ENCODE peak calls at places on chromosomes 12 and 14, in nine cellular contexts. One of them, this sample, is unnamed.

GRCh38 chr12:43992856-43993255 is 157.0 kb downstream of the TMEM117 start:
- DNase-seq in neural crest cell: no peak
- DNase-seq in T-helper 1 cell: no peak
- DNase-seq in CD8-positive, alpha-beta T cell: no peak
- DNase-seq in activated T-helper 1 cell treated with anti-CD3 and anti-CD28 coated beads, Interleukin-2, amount 50 U/mL, for 16 hours: no peak
- DNase-seq in activated CD4-positive, alpha-beta T cell treated with anti-CD3 and anti-CD28 coated beads, Interleukin-2, amount 50 U/mL, for 1 hour: no peak
- DNase-seq in A549: no peak
- DNase-seq in RWPE2: no peak
- DNase-seq in stimulated activated CD8-positive, alpha-beta memory T cell treated with anti-CD3 and anti-CD28 coated beads, Interleukin-15, amount 100 ng/mL, for 1 hour: no peak
- DNase-seq in this sample: no peak

GRCh38 chr14:61653507-61653906 is 41.8 kb upstream of the HIF1A start:
- DNase-seq in stimulated activated CD8-positive, alpha-beta memory T cell treated with anti-CD3 and anti-CD28 coated beads, Interleukin-15, amount 100 ng/mL, for 1 hour: no peak
- DNase-seq in activated T-helper 1 cell treated with anti-CD3 and anti-CD28 coated beads, Interleukin-2, amount 50 U/mL, for 16 hours: no peak
- DNase-seq in CD8-positive, alpha-beta T cell: no peak
- DNase-seq in T-helper 1 cell: no peak
- DNase-seq in activated CD4-positive, alpha-beta T cell treated with anti-CD3 and anti-CD28 coated beads, Interleukin-2, amount 50 U/mL, for 1 hour: no peak
- DNase-seq in neural crest cell: no peak
- DNase-seq in A549: peak; percentile 21
- DNase-seq in RWPE2: peak; percentile 85
- DNase-seq in this sample: no peak

GRCh38 chr12:88393017-88393767 is 187.1 kb downstream of the KITLG start:
- DNase-seq in CD8-positive, alpha-beta T cell: no peak
- DNase-seq in neural crest cell: no peak
- DNase-seq in stimulated activated CD8-positive, alpha-beta memory T cell treated with anti-CD3 and anti-CD28 coated beads, Interleukin-15, amount 100 ng/mL, for 1 hour: no peak
- DNase-seq in activated T-helper 1 cell treated with anti-CD3 and anti-CD28 coated beads, Interleukin-2, amount 50 U/mL, for 16 hours: no peak
- DNase-seq in T-helper 1 cell: no peak
- DNase-seq in activated CD4-positive, alpha-beta T cell treated with anti-CD3 and anti-CD28 coated beads, Interleukin-2, amount 50 U/mL, for 1 hour: no peak
- DNase-seq in A549: peak; percentile 53
- DNase-seq in RWPE2: no peak
- DNase-seq in this sample: no peak

GRCh38 chr14:70397746-70398145 is 19.1 kb downstream of the SYNJ2BP start:
- DNase-seq in RWPE2: no peak
- DNase-seq in activated T-helper 1 cell treated with anti-CD3 and anti-CD28 coated beads, Interleukin-2, amount 50 U/mL, for 16 hours: no peak
- DNase-seq in T-helper 1 cell: no peak
- DNase-seq in neural crest cell: no peak
- DNase-seq in A549: no peak
- DNase-seq in activated CD4-positive, alpha-beta T cell treated with anti-CD3 and anti-CD28 coated beads, Interleukin-2, amount 50 U/mL, for 1 hour: no peak
- DNase-seq in stimulated activated CD8-positive, alpha-beta memory T cell treated with anti-CD3 and anti-CD28 coated beads, Interleukin-15, amount 100 ng/mL, for 1 hour: no peak
- DNase-seq in CD8-positive, alpha-beta T cell: no peak
- DNase-seq in this sample: no peak

GRCh38 chr12:66119229-66119869 is 11.2 kb downstream of the LLPH start:
- DNase-seq in A549: no peak
- DNase-seq in CD8-positive, alpha-beta T cell: no peak
- DNase-seq in activated T-helper 1 cell treated with anti-CD3 and anti-CD28 coated beads, Interleukin-2, amount 50 U/mL, for 16 hours: no peak
- DNase-seq in neural crest cell: no peak
- DNase-seq in stimulated activated CD8-positive, alpha-beta memory T cell treated with anti-CD3 and anti-CD28 coated beads, Interleukin-15, amount 100 ng/mL, for 1 hour: no peak
- DNase-seq in RWPE2: no peak
- DNase-seq in T-helper 1 cell: no peak
- DNase-seq in activated CD4-positive, alpha-beta T cell treated with anti-CD3 and anti-CD28 coated beads, Interleukin-2, amount 50 U/mL, for 1 hour: no peak
- DNase-seq in this sample: no peak

GRCh38 chr12:76698966-76699365 is 64.9 kb upstream of the ZDHHC17 start:
- DNase-seq in RWPE2: no peak
- DNase-seq in A549: no peak
- DNase-seq in T-helper 1 cell: no peak
- DNase-seq in activated CD4-positive, alpha-beta T cell treated with anti-CD3 and anti-CD28 coated beads, Interleukin-2, amount 50 U/mL, for 1 hour: no peak
- DNase-seq in CD8-positive, alpha-beta T cell: no peak
- DNase-seq in stimulated activated CD8-positive, alpha-beta memory T cell treated with anti-CD3 and anti-CD28 coated beads, Interleukin-15, amount 100 ng/mL, for 1 hour: no peak
- DNase-seq in activated T-helper 1 cell treated with anti-CD3 and anti-CD28 coated beads, Interleukin-2, amount 50 U/mL, for 16 hours: no peak
- DNase-seq in neural crest cell: no peak
- DNase-seq in this sample: no peak

GRCh38 chr12:87317302-87317701 is 711.9 kb downstream of the C12orf50 start:
- DNase-seq in A549: no peak
- DNase-seq in activated T-helper 1 cell treated with anti-CD3 and anti-CD28 coated beads, Interleukin-2, amount 50 U/mL, for 16 hours: no peak
- DNase-seq in T-helper 1 cell: no peak
- DNase-seq in stimulated activated CD8-positive, alpha-beta memory T cell treated with anti-CD3 and anti-CD28 coated beads, Interleukin-15, amount 100 ng/mL, for 1 hour: no peak
- DNase-seq in activated CD4-positive, alpha-beta T cell treated with anti-CD3 and anti-CD28 coated beads, Interleukin-2, amount 50 U/mL, for 1 hour: no peak
- DNase-seq in RWPE2: no peak
- DNase-seq in CD8-positive, alpha-beta T cell: no peak
- DNase-seq in neural crest cell: no peak
- DNase-seq in this sample: no peak

GRCh38 chr12:120412421-120412820 is 25.5 kb upstream of the COX6A1 start:
- DNase-seq in activated CD4-positive, alpha-beta T cell treated with anti-CD3 and anti-CD28 coated beads, Interleukin-2, amount 50 U/mL, for 1 hour: no peak
- DNase-seq in A549: no peak
- DNase-seq in CD8-positive, alpha-beta T cell: no peak
- DNase-seq in activated T-helper 1 cell treated with anti-CD3 and anti-CD28 coated beads, Interleukin-2, amount 50 U/mL, for 16 hours: no peak
- DNase-seq in RWPE2: no peak
- DNase-seq in neural crest cell: no peak
- DNase-seq in T-helper 1 cell: no peak
- DNase-seq in stimulated activated CD8-positive, alpha-beta memory T cell treated with anti-CD3 and anti-CD28 coated beads, Interleukin-15, amount 100 ng/mL, for 1 hour: no peak
- DNase-seq in this sample: no peak

GRCh38 chr14:68208726-68209125 is 389.1 kb downstream of the RAD51B start:
- DNase-seq in activated CD4-positive, alpha-beta T cell treated with anti-CD3 and anti-CD28 coated beads, Interleukin-2, amount 50 U/mL, for 1 hour: no peak
- DNase-seq in RWPE2: no peak
- DNase-seq in T-helper 1 cell: no peak
- DNase-seq in activated T-helper 1 cell treated with anti-CD3 and anti-CD28 coated beads, Interleukin-2, amount 50 U/mL, for 16 hours: no peak
- DNase-seq in stimulated activated CD8-positive, alpha-beta memory T cell treated with anti-CD3 and anti-CD28 coated beads, Interleukin-15, amount 100 ng/mL, for 1 hour: no peak
- DNase-seq in neural crest cell: no peak
- DNase-seq in A549: no peak
- DNase-seq in CD8-positive, alpha-beta T cell: no peak
- DNase-seq in this sample: no peak

GRCh38 chr12:1591543-1591942 is 2.8 kb downstream of the FBXL14 start:
- DNase-seq in CD8-positive, alpha-beta T cell: no peak
- DNase-seq in stimulated activated CD8-positive, alpha-beta memory T cell treated with anti-CD3 and anti-CD28 coated beads, Interleukin-15, amount 100 ng/mL, for 1 hour: no peak
- DNase-seq in RWPE2: no peak
- DNase-seq in A549: no peak
- DNase-seq in T-helper 1 cell: no peak
- DNase-seq in activated T-helper 1 cell treated with anti-CD3 and anti-CD28 coated beads, Interleukin-2, amount 50 U/mL, for 16 hours: no peak
- DNase-seq in activated CD4-positive, alpha-beta T cell treated with anti-CD3 and anti-CD28 coated beads, Interleukin-2, amount 50 U/mL, for 1 hour: no peak
- DNase-seq in neural crest cell: no peak
- DNase-seq in this sample: no peak

GRCh38 chr12:131755305-131756113 is 44.6 kb downstream of the SFSWAP start:
- DNase-seq in CD8-positive, alpha-beta T cell: peak; percentile 22
- DNase-seq in RWPE2: no peak
- DNase-seq in neural crest cell: no peak
- DNase-seq in stimulated activated CD8-positive, alpha-beta memory T cell treated with anti-CD3 and anti-CD28 coated beads, Interleukin-15, amount 100 ng/mL, for 1 hour: no peak
- DNase-seq in activated T-helper 1 cell treated with anti-CD3 and anti-CD28 coated beads, Interleukin-2, amount 50 U/mL, for 16 hours: no peak
- DNase-seq in A549: peak; percentile 78
- DNase-seq in T-helper 1 cell: no peak
- DNase-seq in activated CD4-positive, alpha-beta T cell treated with anti-CD3 and anti-CD28 coated beads, Interleukin-2, amount 50 U/mL, for 1 hour: no peak
- DNase-seq in this sample: no peak

GRCh38 chr12:49410833-49411232 is 43.6 kb downstream of the SPATS2 start:
- DNase-seq in CD8-positive, alpha-beta T cell: no peak
- DNase-seq in RWPE2: no peak
- DNase-seq in activated CD4-positive, alpha-beta T cell treated with anti-CD3 and anti-CD28 coated beads, Interleukin-2, amount 50 U/mL, for 1 hour: no peak
- DNase-seq in stimulated activated CD8-positive, alpha-beta memory T cell treated with anti-CD3 and anti-CD28 coated beads, Interleukin-15, amount 100 ng/mL, for 1 hour: no peak
- DNase-seq in A549: no peak
- DNase-seq in T-helper 1 cell: no peak
- DNase-seq in activated T-helper 1 cell treated with anti-CD3 and anti-CD28 coated beads, Interleukin-2, amount 50 U/mL, for 16 hours: no peak
- DNase-seq in neural crest cell: no peak
- DNase-seq in this sample: no peak

GRCh38 chr14:106417224-106418049 is 891.1 kb downstream of the TMEM121 start:
- DNase-seq in activated CD4-positive, alpha-beta T cell treated with anti-CD3 and anti-CD28 coated beads, Interleukin-2, amount 50 U/mL, for 1 hour: peak; percentile 84
- DNase-seq in A549: peak; percentile 78
- DNase-seq in stimulated activated CD8-positive, alpha-beta memory T cell treated with anti-CD3 and anti-CD28 coated beads, Interleukin-15, amount 100 ng/mL, for 1 hour: peak; percentile 69
- DNase-seq in CD8-positive, alpha-beta T cell: peak; percentile 87
- DNase-seq in RWPE2: peak; percentile 61
- DNase-seq in T-helper 1 cell: peak; percentile 77
- DNase-seq in activated T-helper 1 cell treated with anti-CD3 and anti-CD28 coated beads, Interleukin-2, amount 50 U/mL, for 16 hours: peak; percentile 69
- DNase-seq in neural crest cell: no peak
- DNase-seq in this sample: no peak

GRCh38 chr12:11991604-11992003 is 79.1 kb upstream of the BCL2L14 start:
- DNase-seq in stimulated activated CD8-positive, alpha-beta memory T cell treated with anti-CD3 and anti-CD28 coated beads, Interleukin-15, amount 100 ng/mL, for 1 hour: no peak
- DNase-seq in A549: no peak
- DNase-seq in activated T-helper 1 cell treated with anti-CD3 and anti-CD28 coated beads, Interleukin-2, amount 50 U/mL, for 16 hours: no peak
- DNase-seq in neural crest cell: no peak
- DNase-seq in activated CD4-positive, alpha-beta T cell treated with anti-CD3 and anti-CD28 coated beads, Interleukin-2, amount 50 U/mL, for 1 hour: no peak
- DNase-seq in RWPE2: no peak
- DNase-seq in CD8-positive, alpha-beta T cell: no peak
- DNase-seq in T-helper 1 cell: no peak
- DNase-seq in this sample: no peak

GRCh38 chr14:92472860-92473259 is 40.7 kb upstream of the RIN3 start:
- DNase-seq in T-helper 1 cell: no peak
- DNase-seq in stimulated activated CD8-positive, alpha-beta memory T cell treated with anti-CD3 and anti-CD28 coated beads, Interleukin-15, amount 100 ng/mL, for 1 hour: no peak
- DNase-seq in neural crest cell: no peak
- DNase-seq in A549: no peak
- DNase-seq in RWPE2: peak; percentile 12
- DNase-seq in activated T-helper 1 cell treated with anti-CD3 and anti-CD28 coated beads, Interleukin-2, amount 50 U/mL, for 16 hours: no peak
- DNase-seq in activated CD4-positive, alpha-beta T cell treated with anti-CD3 and anti-CD28 coated beads, Interleukin-2, amount 50 U/mL, for 1 hour: no peak
- DNase-seq in CD8-positive, alpha-beta T cell: no peak
- DNase-seq in this sample: no peak

GRCh38 chr12:32134144-32134888 is 27.7 kb downstream of the BICD1 start:
- DNase-seq in stimulated activated CD8-positive, alpha-beta memory T cell treated with anti-CD3 and anti-CD28 coated beads, Interleukin-15, amount 100 ng/mL, for 1 hour: no peak
- DNase-seq in A549: no peak
- DNase-seq in RWPE2: no peak
- DNase-seq in activated T-helper 1 cell treated with anti-CD3 and anti-CD28 coated beads, Interleukin-2, amount 50 U/mL, for 16 hours: peak; percentile 17
- DNase-seq in neural crest cell: no peak
- DNase-seq in activated CD4-positive, alpha-beta T cell treated with anti-CD3 and anti-CD28 coated beads, Interleukin-2, amount 50 U/mL, for 1 hour: peak; percentile 11
- DNase-seq in T-helper 1 cell: no peak
- DNase-seq in CD8-positive, alpha-beta T cell: peak; percentile 13
- DNase-seq in this sample: no peak

GRCh38 chr14:68547305-68548193 is 245.3 kb downstream of the ZFP36L1 start:
- DNase-seq in CD8-positive, alpha-beta T cell: no peak
- DNase-seq in RWPE2: peak; percentile 93
- DNase-seq in activated CD4-positive, alpha-beta T cell treated with anti-CD3 and anti-CD28 coated beads, Interleukin-2, amount 50 U/mL, for 1 hour: no peak
- DNase-seq in T-helper 1 cell: no peak
- DNase-seq in activated T-helper 1 cell treated with anti-CD3 and anti-CD28 coated beads, Interleukin-2, amount 50 U/mL, for 16 hours: no peak
- DNase-seq in stimulated activated CD8-positive, alpha-beta memory T cell treated with anti-CD3 and anti-CD28 coated beads, Interleukin-15, amount 100 ng/mL, for 1 hour: no peak
- DNase-seq in neural crest cell: no peak
- DNase-seq in A549: peak; percentile 83
- DNase-seq in this sample: no peak